ENCODE peak calls at places on chromosomes 11 and 22, in eight cellular contexts. P is CD8-positive, alpha-beta T cell; Z is kidney; V is B cell; B is HCT116; D is fibroblast of lung; G is lung; Y is HL-60. U is an unnamed sample.

GRCh38 chr11:64447717-64448598 is 89.0 kb downstream of the RPS6KA4 start:
- DNase-seq in P (no peak), V (peak; percentile 74), Z (peak; percentile 83), B (no peak), G (no peak), D (peak; percentile 20), Y (peak; percentile 83), U (peak; percentile 78)

GRCh38 chr22:39431821-39432251 is 25.0 kb upstream of the MGAT3 start:
- DNase-seq in Y (no peak), Z (peak; percentile 85), B (no peak), P (no peak), G (no peak), D (peak; percentile 24), V (no peak), U (no peak)

GRCh38 chr11:111531687-111532364 is 8.7 kb upstream of the LAYN start:
- DNase-seq in Y (no peak), G (no peak), V (no peak), B (peak; percentile 3), P (peak; percentile 45), D (peak; percentile 83), Z (no peak), U (peak; percentile 55)

GRCh38 chr11:1554981-1555712 is 16.9 kb downstream of the DUSP8 start:
- DNase-seq in D (no peak), G (no peak), Y (no peak), V (peak; percentile 48), Z (no peak), P (no peak), B (no peak), U (no peak)

GRCh38 chr22:17117890-17118289 is 3.3 kb downstream of the TMEM121B start:
- DNase-seq in B (no peak), V (no peak), P (no peak), Z (no peak), D (no peak), G (no peak), Y (no peak), U (no peak)

GRCh38 chr11:88281317-88281712 is 56.2 kb downstream of the CTSC start:
- DNase-seq in G (no peak), P (no peak), D (peak; percentile 8), Y (no peak), B (no peak), V (no peak), Z (no peak), U (no peak)

GRCh38 chr11:117204283-117205080 is 5.3 kb downstream of the TAGLN start:
- DNase-seq in G (no peak), Y (no peak), V (no peak), D (no peak), P (no peak), Z (peak; percentile 79), B (no peak), U (no peak)

GRCh38 chr11:33684003-33684715 is 16.5 kb downstream of the C11orf91 start:
- DNase-seq in Z (no peak), P (no peak), D (no peak), V (no peak), Y (no peak), G (no peak), B (no peak), U (no peak)

GRCh38 chr11:65311197-65311631 is 3.5 kb upstream of the CDC42EP2 start:
- DNase-seq in B (no peak), Y (no peak), D (peak; percentile 81), V (no peak), Z (no peak), G (peak; percentile 51), P (no peak), U (no peak)

GRCh38 chr11:133961890-133962289 is 5.1 kb upstream of the IGSF9B start:
- DNase-seq in V (no peak), G (no peak), P (no peak), Y (no peak), D (no peak), B (no peak), Z (no peak), U (no peak)

GRCh38 chr11:106353031-106353430 is 275.6 kb downstream of the AASDHPPT start:
- DNase-seq in P (no peak), D (no peak), Y (no peak), B (no peak), Z (no peak), V (no peak), G (no peak), U (no peak)

GRCh38 chr22:27919943-27920755 is 1.1 kb upstream of the PITPNB start:
- DNase-seq in G (no peak), D (peak; percentile 83), Y (no peak), B (no peak), P (no peak), Z (no peak), V (no peak), U (no peak)

GRCh38 chr11:68002943-68003845 is 703 bp downstream of the UNC93B1 start:
- DNase-seq in G (peak; percentile 59), D (no peak), Y (no peak), Z (peak; percentile 89), B (no peak), P (peak; percentile 51), V (peak; percentile 87), U (peak; percentile 46)

GRCh38 chr11:110797453-110797852 is 85.2 kb upstream of the ARHGAP20 start:
- DNase-seq in B (no peak), G (no peak), Y (no peak), V (peak; percentile 47), D (no peak), P (no peak), Z (no peak), U (peak; percentile 79)

GRCh38 chr11:110131386-110132123 is 38.4 kb downstream of the ZC3H12C start:
- DNase-seq in G (no peak), V (no peak), Z (no peak), D (no peak), B (no peak), Y (no peak), P (no peak), U (no peak)

GRCh38 chr22:45896153-45896951 is 80.6 kb downstream of the WNT7B start:
- DNase-seq in Z (peak; percentile 84), G (peak; percentile 66), Y (no peak), P (no peak), B (no peak), V (no peak), D (no peak), U (no peak)

GRCh38 chr22:38347181-38347943 is 30.1 kb upstream of the CSNK1E start:
- DNase-seq in G (no peak), D (no peak), B (no peak), Z (peak; percentile 54), V (peak; percentile 8), Y (no peak), P (no peak), U (no peak)

GRCh38 chr22:19291218-19291579 is 320 bp downstream of the CLTCL1 start:
- DNase-seq in P (peak; percentile 14), D (no peak), V (peak; percentile 55), G (no peak), Y (no peak), Z (peak; percentile 80), B (no peak), U (no peak)

GRCh38 chr22:20429254-20430100 is 8.1 kb downstream of the SCARF2 start:
- DNase-seq in Y (peak; percentile 62), V (peak; percentile 97), Z (peak; percentile 86), P (peak; percentile 78), G (peak; percentile 63), D (no peak), B (no peak), U (peak; percentile 63)

GRCh38 chr11:58905716-58906547 is 33.4 kb upstream of the GLYATL1 start:
- DNase-seq in Z (no peak), B (no peak), P (no peak), D (peak; percentile 94), Y (no peak), G (no peak), V (no peak), U (no peak)
- TF ChIP-seq CTCF in Z (no peak), B (no peak), P (no peak), D (peak; percentile 67), Y (no peak), G (no peak), V (no peak), U (peak; percentile 18)

GRCh38 chr11:96241351-96241841 is 101.6 kb downstream of the MAML2 start:
- DNase-seq in V (no peak), P (no peak), Y (no peak), Z (no peak), B (no peak), D (no peak), G (no peak), U (no peak)
- TF ChIP-seq CTCF in V (no peak), P (peak; percentile 34), Y (no peak), Z (no peak), B (peak; percentile 18), D (no peak), G (no peak), U (no peak)

DNA sequence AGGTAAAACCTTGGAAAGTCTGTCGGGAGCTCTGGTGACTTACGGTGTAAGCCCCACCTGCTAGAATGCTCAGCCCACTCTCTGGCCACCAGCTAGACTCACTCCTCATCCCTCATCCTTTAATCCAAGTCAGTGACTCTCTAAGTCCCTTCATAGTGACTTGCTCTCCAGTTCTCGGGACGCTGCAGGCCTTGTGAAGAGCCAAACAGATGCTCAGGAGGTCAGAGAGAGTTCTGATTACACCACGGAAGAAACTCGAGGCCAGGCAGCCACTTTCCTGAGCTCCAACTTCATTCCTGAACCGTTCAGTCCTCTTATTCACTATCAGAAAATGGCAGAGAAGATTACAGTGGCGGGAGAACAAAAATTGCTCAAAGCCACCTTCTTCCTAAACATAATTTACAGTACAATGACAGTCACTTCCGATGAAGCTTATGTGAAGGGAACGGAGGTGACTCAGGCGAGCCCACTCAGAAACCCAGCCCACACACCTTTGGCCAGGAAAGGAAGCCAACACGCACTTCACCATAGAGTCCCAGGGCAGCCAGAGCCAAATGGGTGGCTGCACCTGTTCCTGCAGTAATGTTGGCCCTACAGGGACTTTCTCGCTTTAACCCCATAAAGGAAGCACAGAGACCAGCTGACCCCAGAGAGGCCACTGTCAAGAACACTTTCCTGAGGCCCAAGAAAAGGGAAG is 100.4 kb downstream of the GALNT18 start:
- DNase-seq in D (no peak), P (no peak), B (no peak), Y (no peak), Z (no peak), G (peak; percentile 54), V (no peak), U (no peak)
- TF ChIP-seq CTCF in D (no peak), P (no peak), B (no peak), Y (no peak), Z (no peak), G (no peak), V (no peak), U (no peak)

DNA sequence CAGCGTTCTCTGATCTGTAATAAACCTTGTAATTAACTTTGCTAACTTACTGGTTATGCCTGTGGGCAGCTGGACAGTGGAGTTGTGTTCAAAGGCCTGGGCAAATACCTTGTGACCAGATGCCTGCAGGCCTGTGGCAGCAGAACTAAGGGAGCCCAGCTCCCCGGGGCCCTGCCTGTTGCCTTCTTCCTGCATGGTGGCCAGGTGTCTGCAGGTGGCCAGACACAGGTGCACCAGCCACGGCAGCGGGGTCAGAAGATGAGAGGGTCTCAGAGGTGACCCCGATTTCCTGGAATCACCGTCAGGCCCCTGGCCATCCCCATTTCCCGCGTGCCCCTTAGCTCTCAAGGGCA is 127.2 kb downstream of the OSBP2 start:
- DNase-seq in Z (no peak), B (no peak), Y (no peak), P (no peak), V (no peak), G (no peak), D (no peak), U (no peak)
- TF ChIP-seq CTCF in Z (no peak), B (no peak), Y (no peak), P (no peak), V (no peak), G (no peak), D (no peak), U (no peak)